ENCODE peak calls at places on chromosome 6, in nine cellular contexts. P, A, R, E, W, C, V, J and N are unnamed samples.

GRCh38 chr6:16985484-16986284 is 116.2 kb upstream of the STMND1 start:
- DNase-seq in P (no peak), A (peak), R (no peak), E (no peak), W (no peak), C (no peak), V (no peak), J (no peak), N (no peak)

GRCh38 chr6:13762648-13763441 is 51.2 kb upstream of the RANBP9 start:
- DNase-seq in P (peak), A (peak), R (no peak), E (no peak), W (no peak), C (peak), V (no peak), J (no peak), N (peak)

GRCh38 chr6:16681260-16681873 is 79.9 kb downstream of the ATXN1 start:
- DNase-seq in P (no peak), A (no peak), R (no peak), E (no peak), W (no peak), C (no peak), V (peak), J (peak), N (no peak)

GRCh38 chr6:90343581-90343980 is 46.9 kb upstream of the BACH2 start:
- DNase-seq in P (no peak), A (no peak), R (no peak), E (no peak), W (no peak), C (peak), V (no peak), J (no peak), N (no peak)

GRCh38 chr6:119671105-119671504 is 321.5 kb upstream of the MAN1A1 start:
- DNase-seq in P (no peak), A (no peak), R (no peak), E (no peak), W (no peak), C (no peak), V (no peak), J (no peak), N (no peak)

GRCh38 chr6:15897063-15897934 is 231.6 kb upstream of the MYLIP start:
- DNase-seq in P (no peak), A (no peak), R (no peak), E (no peak), W (no peak), C (peak), V (no peak), J (no peak), N (no peak)

GRCh38 chr6:150143521-150144293 is 863 bp downstream of the PPP1R14C start:
- DNase-seq in P (no peak), A (no peak), R (no peak), E (peak), W (no peak), C (no peak), V (no peak), J (no peak), N (peak)

GRCh38 chr6:14466278-14466677 is 348.7 kb downstream of the CD83 start:
- DNase-seq in P (no peak), A (no peak), R (no peak), E (no peak), W (no peak), C (no peak), V (no peak), J (no peak), N (no peak)

GRCh38 chr6:66865771-66866170 is 1158.7 kb upstream of the EYS start:
- DNase-seq in P (no peak), A (no peak), R (no peak), E (no peak), W (no peak), C (no peak), V (no peak), J (no peak), N (no peak)

GRCh38 chr6:26260791-26261484 is 104.1 kb upstream of the BTN3A2 start:
- DNase-seq in P (no peak), A (no peak), R (no peak), E (no peak), W (no peak), C (no peak), V (no peak), J (no peak), N (no peak)

GRCh38 chr6:145814035-145814500 is 527 bp downstream of the FBXO30 start:
- DNase-seq in P (peak), A (peak), R (no peak), E (no peak), W (no peak), C (no peak), V (peak), J (peak), N (peak)

GRCh38 chr6:42030585-42031506 is 19.5 kb upstream of the TAF8 start:
- DNase-seq in P (no peak), A (no peak), R (no peak), E (peak), W (no peak), C (peak), V (no peak), J (no peak), N (no peak)

GRCh38 chr6:52020961-52021570 is 66.3 kb downstream of the PKHD1 start:
- DNase-seq in P (no peak), A (no peak), R (no peak), E (peak), W (no peak), C (no peak), V (peak), J (peak), N (no peak)

GRCh38 chr6:125954735-125955410 is 1.7 kb upstream of the HINT3 start:
- DNase-seq in P (no peak), A (no peak), R (no peak), E (no peak), W (no peak), C (no peak), V (no peak), J (no peak), N (no peak)

GRCh38 chr6:160221423-160221822 is 37.2 kb downstream of the SLC22A2 start:
- DNase-seq in P (peak), A (no peak), R (no peak), E (no peak), W (no peak), C (no peak), V (no peak), J (peak), N (no peak)

GRCh38 chr6:166950443-166950821 is 5.9 kb downstream of the RNASET2 start:
- DNase-seq in P (no peak), A (no peak), R (no peak), E (no peak), W (no peak), C (no peak), V (no peak), J (no peak), N (peak)

GRCh38 chr6:141829996-141830395 is 302.7 kb upstream of the GJE1 start:
- DNase-seq in P (no peak), A (no peak), R (no peak), E (no peak), W (no peak), C (no peak), V (no peak), J (no peak), N (no peak)

GRCh38 chr6:20203561-20204528 is 8.4 kb downstream of the MBOAT1 start:
- DNase-seq in P (no peak), A (no peak), R (no peak), E (no peak), W (no peak), C (no peak), V (no peak), J (no peak), N (no peak)

GRCh38 chr6:5657684-5658429 is 348.9 kb downstream of the NRN1 start:
- DNase-seq in P (no peak), A (no peak), R (no peak), E (no peak), W (no peak), C (no peak), V (no peak), J (no peak), N (no peak)

GRCh38 chr6:154370545-154370944 is 13.9 kb upstream of the IPCEF1 start:
- DNase-seq in P (no peak), A (no peak), R (no peak), E (no peak), W (no peak), C (no peak), V (no peak), J (peak), N (peak)

GRCh38 chr6:131685266-131685780 is 15.9 kb downstream of the OR2A4 start:
- DNase-seq in P (peak), A (no peak), R (no peak), E (no peak), W (no peak), C (no peak), V (no peak), J (no peak), N (no peak)

GRCh38 chr6:143513410-143513809 is 1.9 kb upstream of the FUCA2 start:
- DNase-seq in P (no peak), A (no peak), R (no peak), E (peak), W (peak), C (no peak), V (no peak), J (peak), N (peak)

GRCh38 chr6:29631209-29631810 is 1.7 kb downstream of the GABBR1 start:
- DNase-seq in P (no peak), A (no peak), R (no peak), E (peak), W (no peak), C (peak), V (no peak), J (no peak), N (no peak)

GRCh38 chr6:151067684-151068596 is 171.8 kb upstream of the AKAP12 start:
- DNase-seq in P (no peak), A (peak), R (peak), E (no peak), W (peak), C (peak), V (peak), J (peak), N (peak)

GRCh38 chr6:112802154-112802553 is 455.0 kb downstream of the RFPL4B start:
- DNase-seq in P (no peak), A (no peak), R (no peak), E (no peak), W (no peak), C (no peak), V (no peak), J (no peak), N (no peak)

GRCh38 chr6:69918766-69919165 is 52.4 kb downstream of the COL19A1 start:
- DNase-seq in P (no peak), A (no peak), R (no peak), E (no peak), W (no peak), C (no peak), V (no peak), J (no peak), N (no peak)

GRCh38 chr6:106103728-106104109 is 17.6 kb downstream of the PRDM1 start:
- DNase-seq in P (no peak), A (no peak), R (no peak), E (no peak), W (peak), C (no peak), V (no peak), J (no peak), N (peak)

GRCh38 chr6:13573669-13574110 is 711 bp upstream of the SIRT5 start:
- DNase-seq in P (no peak), A (peak), R (no peak), E (peak), W (peak), C (no peak), V (peak), J (peak), N (peak)

GRCh38 chr6:142265476-142265875 is 36.3 kb upstream of the ADGRG6 start:
- DNase-seq in P (no peak), A (no peak), R (no peak), E (no peak), W (no peak), C (no peak), V (no peak), J (peak), N (no peak)

GRCh38 chr6:166542580-166542912 is 43.9 kb downstream of the RAMACL start:
- DNase-seq in P (no peak), A (no peak), R (no peak), E (no peak), W (peak), C (no peak), V (no peak), J (no peak), N (peak)

GRCh38 chr6:46937623-46938022 is 15.9 kb upstream of the ADGRF5 start:
- DNase-seq in P (no peak), A (no peak), R (no peak), E (no peak), W (no peak), C (no peak), V (no peak), J (no peak), N (no peak)

GRCh38 chr6:87706187-87706966 is 4.3 kb upstream of the AKIRIN2 start:
- DNase-seq in P (no peak), A (no peak), R (no peak), E (no peak), W (no peak), C (no peak), V (no peak), J (no peak), N (no peak)

GRCh38 chr6:150891886-150892485 is 26.5 kb downstream of the MTHFD1L start:
- DNase-seq in P (peak), A (peak), R (peak), E (peak), W (peak), C (peak), V (peak), J (peak), N (peak)

GRCh38 chr6:30841644-30842504 is 42.4 kb upstream of the DDR1 start:
- DNase-seq in P (no peak), A (no peak), R (no peak), E (no peak), W (peak), C (no peak), V (no peak), J (no peak), N (no peak)

GRCh38 chr6:138289739-138290138 is 71.4 kb upstream of the PBOV1 start:
- DNase-seq in P (no peak), A (no peak), R (no peak), E (no peak), W (peak), C (no peak), V (peak), J (peak), N (no peak)

GRCh38 chr6:27889275-27889627 is 22.9 kb downstream of the OR2B2 start:
- DNase-seq in P (no peak), A (no peak), R (no peak), E (no peak), W (no peak), C (no peak), V (no peak), J (no peak), N (no peak)
- H3K27ac ChIP-seq in P (peak), A (no peak), R (no peak), E (peak), W (no peak), C (no peak), V (peak), J (peak), N (no peak)

GRCh38 chr6:169160855-169161560 is 92.6 kb downstream of the THBS2 start:
- DNase-seq in P (no peak), A (no peak), R (no peak), E (no peak), W (no peak), C (peak), V (no peak), J (no peak), N (no peak)
- TF ChIP-seq EP300 in P (no peak), A (no peak), R (no peak), E (no peak), W (no peak), C (no peak), V (no peak), J (no peak), N (no peak)

DNA sequence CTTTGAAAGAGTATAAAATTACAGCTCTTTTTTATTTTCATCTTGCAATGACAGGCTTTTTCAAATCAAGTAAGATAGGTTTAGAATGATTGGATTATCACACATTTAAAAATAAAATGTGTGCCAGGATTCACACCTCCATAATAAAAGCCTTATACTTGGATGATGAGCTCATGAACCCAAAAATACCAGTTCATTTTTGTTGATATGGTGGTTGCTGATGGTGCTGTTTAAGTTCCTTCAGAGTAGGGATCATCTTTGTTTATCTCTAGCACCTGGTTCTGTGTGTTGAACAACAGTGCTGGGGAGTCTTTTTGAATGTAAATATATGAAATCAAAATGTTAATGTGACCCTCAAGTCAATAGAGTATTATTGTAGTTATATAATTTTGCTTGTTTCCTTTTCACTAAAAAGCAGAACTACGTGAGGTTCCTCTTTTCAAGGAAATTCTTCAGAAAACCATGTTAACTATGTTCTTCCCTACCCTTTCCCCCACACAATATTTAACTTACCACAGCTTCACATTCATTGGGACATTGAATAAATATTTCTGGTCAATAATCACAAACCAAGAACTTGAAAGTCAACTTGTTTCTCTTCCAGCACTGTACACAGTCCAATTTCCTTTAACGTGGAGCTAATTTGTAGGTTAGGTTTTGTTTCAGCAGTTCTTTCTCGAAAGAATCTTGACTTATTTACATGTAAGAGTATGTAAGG is 945.8 kb upstream of the CITED2 start:
- DNase-seq in P (no peak), A (no peak), R (no peak), E (no peak), W (no peak), C (no peak), V (no peak), J (no peak), N (no peak)
- H3K27ac ChIP-seq in P (no peak), A (no peak), R (peak), E (no peak), W (peak), C (no peak), V (no peak), J (no peak), N (peak)

DNA sequence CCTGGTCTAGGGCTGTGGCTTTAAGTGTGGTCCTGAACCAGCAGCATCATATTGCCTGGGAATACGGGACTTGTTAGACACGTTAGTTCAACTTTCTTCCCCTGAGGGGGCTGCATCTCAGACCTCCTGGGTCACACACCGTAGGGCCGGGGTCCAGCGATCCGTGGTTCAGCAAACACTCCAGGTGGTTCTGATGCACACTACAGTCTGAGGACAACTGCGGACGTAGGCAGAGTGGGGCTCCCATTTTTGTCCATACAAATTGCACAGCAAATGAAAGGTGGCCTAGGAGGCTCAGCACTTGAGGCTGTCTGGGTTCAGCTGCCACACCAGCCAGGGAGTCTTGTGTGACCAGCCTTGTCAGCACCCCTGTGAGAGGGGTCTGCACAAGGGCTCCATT is 233.1 kb downstream of the QKI start:
- DNase-seq in P (no peak), A (no peak), R (no peak), E (no peak), W (no peak), C (no peak), V (no peak), J (no peak), N (no peak)
- TF ChIP-seq EP300 in P (no peak), A (no peak), R (no peak), E (no peak), W (no peak), C (no peak), V (no peak), J (no peak), N (no peak)

GRCh38 chr6:43509984-43510826 is at the start of gene LRRC73:
- DNase-seq in P (no peak), A (peak), R (peak), E (peak), W (peak), C (peak), V (peak), J (peak), N (peak)
- H3K27ac ChIP-seq in P (no peak), A (peak), R (peak), E (no peak), W (peak), C (peak), V (peak), J (no peak), N (peak)

DNA sequence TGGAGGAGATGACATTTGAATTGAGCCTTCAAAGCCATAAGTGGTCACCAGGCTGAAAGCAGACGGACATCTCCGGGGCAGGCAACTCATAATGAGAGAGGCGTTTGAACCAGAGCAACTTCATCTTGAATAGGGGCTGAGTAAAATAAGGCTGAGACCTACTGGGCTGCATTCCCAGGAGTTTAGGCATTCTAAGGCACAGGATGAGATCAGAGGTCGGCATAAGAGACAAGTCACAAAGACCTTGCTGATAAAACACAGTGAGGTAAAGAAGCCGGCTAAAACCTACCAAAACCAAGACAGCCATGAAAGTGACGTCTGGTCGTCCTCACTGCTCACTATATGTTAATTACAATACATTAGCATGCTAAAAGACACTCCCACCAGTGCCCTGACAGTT is 194.8 kb upstream of the SOX4 start:
- DNase-seq in P (no peak), A (no peak), R (no peak), E (no peak), W (no peak), C (no peak), V (no peak), J (no peak), N (no peak)
- TF ChIP-seq EP300 in P (no peak), A (no peak), R (no peak), E (no peak), W (no peak), C (no peak), V (no peak), J (no peak), N (no peak)